ENCODE peak calls at places on chromosomes 2 and 18, in six cellular contexts. A is SK-N-SH, W is suprapubic skin, C is psoas muscle, U is astrocyte of the spinal cord, X is mesothelial cell of epicardium. S is an unnamed sample.
A peak's percentile ranks its signal among the peaks of the same experiment; 100 is the strongest.

GRCh38 chr18:13470555-13471494 is 252.3 kb downstream of the LDLRAD4 start:
- DNase-seq in X (no peak), W (no peak), U (no peak), C (no peak), A (no peak), S (peak; percentile 53)

GRCh38 chr2:112996635-112997034 is 8.6 kb upstream of the IL36A start:
- DNase-seq in W (no peak), C (no peak), A (no peak), X (no peak), U (no peak), S (no peak)

GRCh38 chr2:109275120-109276040 is 146.4 kb downstream of the SH3RF3 start:
- DNase-seq in A (no peak), W (no peak), X (no peak), U (no peak), C (no peak), S (peak; percentile 81)

GRCh38 chr2:66437055-66437454 is 2.1 kb downstream of the MEIS1 start:
- DNase-seq in C (no peak), W (no peak), A (no peak), U (peak; percentile 54), X (no peak), S (no peak)

GRCh38 chr2:120804446-120804845 is 68.8 kb downstream of the GLI2 start:
- DNase-seq in A (no peak), X (no peak), W (no peak), C (no peak), U (no peak), S (no peak)

GRCh38 chr2:22694856-22695255 is 690.1 kb upstream of the KLHL29 start:
- DNase-seq in U (no peak), X (no peak), C (no peak), A (no peak), W (no peak), S (no peak)

GRCh38 chr2:176976766-176977165 is 235.8 kb upstream of the HNRNPA3 start:
- DNase-seq in U (no peak), W (no peak), A (no peak), X (no peak), C (no peak), S (no peak)

GRCh38 chr2:166917433-166917832 is 29.2 kb downstream of the XIRP2 start:
- DNase-seq in X (no peak), U (peak; percentile 22), W (no peak), A (no peak), C (no peak), S (no peak)

GRCh38 chr2:5111581-5111980 is 580.6 kb upstream of the SOX11 start:
- DNase-seq in A (peak; percentile 52), X (no peak), W (no peak), U (no peak), C (no peak), S (no peak)

GRCh38 chr18:48790226-48790863 is 160.4 kb downstream of the SMAD7 start:
- DNase-seq in W (peak; percentile 76), U (peak; percentile 79), C (peak; percentile 82), A (no peak), X (no peak), S (peak; percentile 44)

GRCh38 chr2:12352891-12353290 is 363.8 kb upstream of the TRIB2 start:
- DNase-seq in W (no peak), U (peak; percentile 25), X (no peak), A (no peak), C (no peak), S (no peak)

GRCh38 chr2:206693399-206694137 is 24.6 kb downstream of the DYTN start:
- DNase-seq in U (peak; percentile 66), W (no peak), X (no peak), C (no peak), A (peak; percentile 59), S (no peak)

GRCh38 chr18:9823805-9824473 is 61.8 kb upstream of the TXNDC2 start:
- DNase-seq in W (no peak), U (peak; percentile 87), X (no peak), C (no peak), A (no peak), S (no peak)

GRCh38 chr18:78939105-78939504 is 40.5 kb upstream of the SALL3 start:
- DNase-seq in X (no peak), C (no peak), U (no peak), A (no peak), W (no peak), S (no peak)

GRCh38 chr2:84386326-84386995 is 72.6 kb downstream of the SUCLG1 start:
- DNase-seq in U (no peak), C (no peak), A (no peak), W (no peak), X (no peak), S (no peak)

GRCh38 chr2:202267495-202267894 is 1.9 kb downstream of the NOP58 start:
- DNase-seq in W (no peak), C (no peak), X (no peak), U (no peak), A (peak; percentile 21), S (no peak)

GRCh38 chr18:43563780-43564179 is 286.5 kb upstream of the SYT4 start:
- DNase-seq in C (no peak), A (peak; percentile 40), U (peak; percentile 48), X (no peak), W (no peak), S (no peak)

GRCh38 chr2:229642371-229642770 is 72.0 kb downstream of the DNER start:
- DNase-seq in C (no peak), W (no peak), X (no peak), U (no peak), A (no peak), S (no peak)

DNA sequence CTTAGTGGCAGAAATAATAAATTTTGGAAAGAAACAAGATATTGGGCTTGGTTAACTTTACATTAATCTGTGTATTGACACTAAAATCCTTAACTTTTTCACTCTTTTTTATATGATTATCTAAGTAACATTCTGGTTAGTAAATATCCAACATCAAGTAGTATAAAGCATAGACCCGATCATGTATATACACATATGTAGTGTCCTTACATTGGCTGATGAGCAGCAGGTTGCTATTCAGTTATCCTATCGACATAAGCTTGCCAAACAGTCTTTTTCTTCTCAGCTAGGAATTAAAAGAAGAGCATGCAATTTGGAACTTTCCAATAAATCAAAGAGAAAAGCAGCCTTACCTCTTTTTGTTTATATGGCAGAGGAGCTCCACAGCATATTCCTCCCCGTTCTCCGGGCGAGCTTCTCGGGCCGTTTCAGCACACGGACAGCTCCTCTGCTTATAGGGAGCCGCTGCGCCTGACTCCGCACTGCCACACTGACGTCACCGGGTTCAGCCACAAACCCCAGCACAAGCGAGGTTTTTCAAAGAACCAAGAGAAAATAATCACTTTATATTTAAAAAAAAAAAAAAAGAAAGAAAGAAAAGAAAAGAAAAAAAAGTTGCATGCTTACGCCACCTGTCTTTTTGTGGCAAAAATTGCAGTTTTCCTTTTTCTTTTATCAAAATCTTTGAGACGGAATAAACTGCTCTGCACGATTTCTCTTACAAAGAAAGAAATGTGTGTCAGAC is at the start of gene SCG2:
- DNase-seq in C (peak; percentile 76), W (peak; percentile 70), U (peak; percentile 96), X (peak; percentile 79), A (peak; percentile 80), S (peak; percentile 58)
- TF ChIP-seq CTCF in C (peak; percentile 36), W (no peak), U (peak; percentile 46), X (peak; percentile 76), A (peak; percentile 60), S (no peak)

GRCh38 chr2:74103763-74104162 is 43.9 kb downstream of the BOLA3 start:
- DNase-seq in A (no peak), C (no peak), W (no peak), U (no peak), X (no peak), S (no peak)

GRCh38 chr2:74107071-74107470 is 40.6 kb downstream of the BOLA3 start:
- DNase-seq in X (no peak), U (no peak), W (no peak), A (no peak), C (no peak), S (no peak)

GRCh38 chr2:74105413-74105812 is 42.3 kb downstream of the BOLA3 start:
- DNase-seq in U (no peak), A (no peak), W (no peak), X (no peak), C (no peak), S (no peak)

GRCh38 chr2:74102516-74102915 is 45.2 kb downstream of the BOLA3 start:
- DNase-seq in A (no peak), C (no peak), X (no peak), W (no peak), U (no peak), S (no peak)

GRCh38 chr2:74104839-74105238 is 42.9 kb downstream of the BOLA3 start:
- DNase-seq in X (no peak), C (no peak), U (peak; percentile 17), A (no peak), W (no peak), S (no peak)
- TF ChIP-seq CTCF in X (no peak), C (no peak), U (peak; percentile 21), A (peak; percentile 32), W (no peak), S (no peak)

DNA sequence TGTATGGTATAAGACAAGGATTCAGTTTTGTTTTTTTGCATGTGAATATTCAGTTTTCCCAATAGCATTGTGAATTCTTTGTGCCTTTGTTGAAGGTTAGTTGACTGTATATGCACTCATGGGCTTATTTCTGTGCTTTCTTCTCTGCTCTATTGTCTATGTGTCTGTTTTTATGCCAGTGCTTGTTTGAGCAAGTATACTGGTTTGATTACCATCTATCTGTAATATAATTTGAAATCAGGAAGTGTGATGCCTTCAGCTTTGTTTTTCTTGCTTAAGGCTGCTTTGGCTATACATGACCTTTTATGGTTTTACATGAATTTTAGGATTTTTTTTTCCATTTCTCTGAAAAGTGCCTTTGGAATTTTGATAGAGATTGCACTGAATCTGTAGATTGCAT is 23.5 kb downstream of the COLEC11 start:
- DNase-seq in W (no peak), X (no peak), A (no peak), C (no peak), U (no peak), S (no peak)
- TF ChIP-seq CTCF in W (no peak), X (no peak), A (no peak), C (no peak), U (no peak), S (no peak)

DNA sequence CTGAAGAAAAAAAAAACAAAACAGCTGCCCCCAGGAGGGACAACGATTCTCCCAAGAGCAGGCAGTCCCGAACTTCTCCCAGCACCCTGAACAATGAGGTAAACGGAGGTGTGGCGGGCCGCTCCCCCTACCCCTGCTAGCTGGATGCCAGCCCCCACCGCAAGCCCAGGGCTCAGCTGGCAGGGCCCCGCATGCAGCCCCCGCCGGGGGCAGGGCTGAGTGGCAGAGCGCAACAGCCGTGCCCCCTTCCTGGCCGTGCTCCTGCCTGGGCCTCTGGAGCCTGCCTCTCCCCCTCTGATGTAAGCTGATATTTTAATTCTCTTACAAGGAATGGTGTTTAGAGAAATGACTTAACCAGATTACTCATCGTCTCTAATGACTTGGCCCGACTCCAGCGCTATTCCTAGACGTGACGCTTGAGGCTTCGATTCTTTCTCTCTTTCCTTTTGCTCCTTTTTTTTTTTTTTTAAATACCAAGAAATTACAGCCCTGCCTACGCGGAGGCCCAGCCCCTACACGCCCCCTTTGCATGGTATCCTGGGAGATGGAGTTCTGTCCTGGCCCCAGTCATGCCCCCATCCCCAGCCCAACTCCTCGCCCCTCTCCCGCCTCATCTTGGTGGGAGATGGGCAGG is 4.6 kb upstream of the ARID5A start:
- DNase-seq in A (peak; percentile 86), W (peak; percentile 98), X (peak; percentile 84), C (peak; percentile 95), U (peak; percentile 99), S (peak; percentile 95)
- TF ChIP-seq CTCF in A (no peak), W (no peak), X (no peak), C (no peak), U (no peak), S (no peak)

S was measured in CD14-positive monocyte.